ENCODE peak calls at places on chromosomes 11 and 22, in eight cellular contexts. One of them, this sample, is unnamed.

GRCh38 chr11:117300301-117300700 is 9.2 kb downstream of the BACE1-AS start:
- DNase-seq in SK-N-SH: peak; percentile 76
- DNase-seq in stomach: no peak
- DNase-seq in K562: no peak
- DNase-seq in upper lobe of left lung: no peak
- DNase-seq in H1: peak; percentile 63
- DNase-seq in A549: no peak
- DNase-seq in sigmoid colon: peak; percentile 69
- DNase-seq in this sample: peak; percentile 85

GRCh38 chr22:44588348-44588747 is 90.3 kb upstream of the RTL6 start:
- DNase-seq in SK-N-SH: no peak
- DNase-seq in stomach: no peak
- DNase-seq in K562: no peak
- DNase-seq in upper lobe of left lung: no peak
- DNase-seq in H1: no peak
- DNase-seq in A549: no peak
- DNase-seq in sigmoid colon: peak; percentile 28
- DNase-seq in this sample: no peak

GRCh38 chr11:16110862-16111261 is 245.5 kb downstream of the SOX6 start:
- DNase-seq in SK-N-SH: no peak
- DNase-seq in stomach: no peak
- DNase-seq in K562: no peak
- DNase-seq in upper lobe of left lung: no peak
- DNase-seq in H1: no peak
- DNase-seq in A549: no peak
- DNase-seq in sigmoid colon: no peak
- DNase-seq in this sample: no peak

GRCh38 chr11:957201-957920 is 31.7 kb downstream of the AP2A2 start:
- DNase-seq in SK-N-SH: no peak
- DNase-seq in stomach: no peak
- DNase-seq in K562: no peak
- DNase-seq in upper lobe of left lung: no peak
- DNase-seq in H1: no peak
- DNase-seq in A549: no peak
- DNase-seq in sigmoid colon: no peak
- DNase-seq in this sample: no peak

GRCh38 chr11:116413861-116414260 is 358.9 kb downstream of the BUD13 start:
- DNase-seq in SK-N-SH: no peak
- DNase-seq in stomach: no peak
- DNase-seq in K562: no peak
- DNase-seq in upper lobe of left lung: no peak
- DNase-seq in H1: no peak
- DNase-seq in A549: no peak
- DNase-seq in sigmoid colon: no peak
- DNase-seq in this sample: no peak

GRCh38 chr11:105878510-105878909 is 143.5 kb downstream of the MSANTD4 start:
- DNase-seq in SK-N-SH: no peak
- DNase-seq in stomach: no peak
- DNase-seq in K562: no peak
- DNase-seq in upper lobe of left lung: peak; percentile 21
- DNase-seq in H1: no peak
- DNase-seq in A549: no peak
- DNase-seq in sigmoid colon: no peak
- DNase-seq in this sample: no peak

GRCh38 chr11:106748059-106748458 is 270.2 kb downstream of the GUCY1A2 start:
- DNase-seq in SK-N-SH: no peak
- DNase-seq in stomach: no peak
- DNase-seq in K562: no peak
- DNase-seq in upper lobe of left lung: no peak
- DNase-seq in H1: no peak
- DNase-seq in A549: no peak
- DNase-seq in sigmoid colon: no peak
- DNase-seq in this sample: no peak

GRCh38 chr11:47355283-47356128 is 3.0 kb upstream of the MYBPC3 start:
- DNase-seq in SK-N-SH: peak; percentile 93
- DNase-seq in stomach: peak; percentile 97
- DNase-seq in K562: peak; percentile 96
- DNase-seq in upper lobe of left lung: peak; percentile 94
- DNase-seq in H1: peak; percentile 100
- DNase-seq in A549: peak; percentile 98
- DNase-seq in sigmoid colon: peak; percentile 97
- DNase-seq in this sample: peak; percentile 96

GRCh38 chr11:69554849-69555248 is 73.4 kb downstream of the LINC01488 start:
- DNase-seq in SK-N-SH: no peak
- DNase-seq in stomach: no peak
- DNase-seq in K562: no peak
- DNase-seq in upper lobe of left lung: no peak
- DNase-seq in H1: no peak
- DNase-seq in A549: no peak
- DNase-seq in sigmoid colon: peak; percentile 40
- DNase-seq in this sample: no peak

GRCh38 chr11:69552951-69553350 is 71.5 kb downstream of the LINC01488 start:
- DNase-seq in SK-N-SH: no peak
- DNase-seq in stomach: no peak
- DNase-seq in K562: no peak
- DNase-seq in upper lobe of left lung: no peak
- DNase-seq in H1: no peak
- DNase-seq in A549: no peak
- DNase-seq in sigmoid colon: peak; percentile 40
- DNase-seq in this sample: no peak

GRCh38 chr11:69550846-69551245 is 69.4 kb downstream of the LINC01488 start:
- DNase-seq in SK-N-SH: no peak
- DNase-seq in stomach: no peak
- DNase-seq in K562: no peak
- DNase-seq in upper lobe of left lung: no peak
- DNase-seq in H1: no peak
- DNase-seq in A549: no peak
- DNase-seq in sigmoid colon: no peak
- DNase-seq in this sample: no peak

GRCh38 chr11:69553416-69554357 is 72.2 kb downstream of the LINC01488 start:
- DNase-seq in SK-N-SH: no peak
- DNase-seq in stomach: no peak
- DNase-seq in K562: no peak
- DNase-seq in upper lobe of left lung: no peak
- DNase-seq in H1: no peak
- DNase-seq in A549: no peak
- DNase-seq in sigmoid colon: peak; percentile 45
- DNase-seq in this sample: no peak

DNA sequence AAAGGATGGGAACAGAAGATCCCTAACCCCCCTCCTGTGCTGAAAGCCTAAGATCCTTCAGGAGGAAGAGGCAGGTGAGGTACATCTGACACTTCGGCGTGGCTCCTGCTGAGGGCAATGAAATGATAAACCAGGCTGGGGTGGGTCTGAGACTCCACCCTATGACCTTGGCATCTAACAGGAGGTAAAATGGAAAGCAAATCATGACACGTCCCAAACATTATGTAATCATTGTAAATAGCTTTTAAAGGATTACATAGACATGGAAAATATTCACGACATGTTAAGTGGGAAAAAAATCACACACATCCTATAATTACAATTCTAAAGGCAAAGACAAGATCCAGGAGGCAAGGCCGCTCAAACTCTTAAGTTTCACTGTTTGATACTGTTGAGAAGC is 70.5 kb downstream of the LINC01488 start:
- DNase-seq in SK-N-SH: no peak
- DNase-seq in stomach: no peak
- DNase-seq in K562: no peak
- DNase-seq in upper lobe of left lung: no peak
- DNase-seq in H1: no peak
- DNase-seq in A549: no peak
- DNase-seq in sigmoid colon: peak; percentile 7
- DNase-seq in this sample: no peak
- TF ChIP-seq CTCF in SK-N-SH: no peak
- TF ChIP-seq CTCF in stomach: no peak
- TF ChIP-seq CTCF in K562: no peak
- TF ChIP-seq CTCF in upper lobe of left lung: no peak
- TF ChIP-seq CTCF in H1: no peak
- TF ChIP-seq CTCF in A549: no peak
- TF ChIP-seq CTCF in sigmoid colon: no peak
- TF ChIP-seq CTCF in this sample: no peak

GRCh38 chr22:20020533-20021195 is at the start of gene TANGO2:
- DNase-seq in SK-N-SH: peak; percentile 99
- DNase-seq in stomach: peak; percentile 96
- DNase-seq in K562: peak; percentile 100
- DNase-seq in upper lobe of left lung: peak; percentile 93
- DNase-seq in H1: peak; percentile 97
- DNase-seq in A549: peak; percentile 83
- DNase-seq in sigmoid colon: peak; percentile 94
- DNase-seq in this sample: peak; percentile 91

GRCh38 chr22:20023214-20023613 is 2.3 kb downstream of the TANGO2 start:
- DNase-seq in SK-N-SH: no peak
- DNase-seq in stomach: no peak
- DNase-seq in K562: no peak
- DNase-seq in upper lobe of left lung: no peak
- DNase-seq in H1: no peak
- DNase-seq in A549: no peak
- DNase-seq in sigmoid colon: peak; percentile 55
- DNase-seq in this sample: no peak

GRCh38 chr22:20022231-20023069 is 1.5 kb downstream of the TANGO2 start:
- DNase-seq in SK-N-SH: no peak
- DNase-seq in stomach: no peak
- DNase-seq in K562: no peak
- DNase-seq in upper lobe of left lung: no peak
- DNase-seq in H1: no peak
- DNase-seq in A549: no peak
- DNase-seq in sigmoid colon: peak; percentile 51
- DNase-seq in this sample: no peak

GRCh38 chr22:20019661-20020532 is 1.0 kb upstream of the TANGO2 start:
- DNase-seq in SK-N-SH: no peak
- DNase-seq in stomach: no peak
- DNase-seq in K562: no peak
- DNase-seq in upper lobe of left lung: no peak
- DNase-seq in H1: no peak
- DNase-seq in A549: no peak
- DNase-seq in sigmoid colon: no peak
- DNase-seq in this sample: no peak

DNA sequence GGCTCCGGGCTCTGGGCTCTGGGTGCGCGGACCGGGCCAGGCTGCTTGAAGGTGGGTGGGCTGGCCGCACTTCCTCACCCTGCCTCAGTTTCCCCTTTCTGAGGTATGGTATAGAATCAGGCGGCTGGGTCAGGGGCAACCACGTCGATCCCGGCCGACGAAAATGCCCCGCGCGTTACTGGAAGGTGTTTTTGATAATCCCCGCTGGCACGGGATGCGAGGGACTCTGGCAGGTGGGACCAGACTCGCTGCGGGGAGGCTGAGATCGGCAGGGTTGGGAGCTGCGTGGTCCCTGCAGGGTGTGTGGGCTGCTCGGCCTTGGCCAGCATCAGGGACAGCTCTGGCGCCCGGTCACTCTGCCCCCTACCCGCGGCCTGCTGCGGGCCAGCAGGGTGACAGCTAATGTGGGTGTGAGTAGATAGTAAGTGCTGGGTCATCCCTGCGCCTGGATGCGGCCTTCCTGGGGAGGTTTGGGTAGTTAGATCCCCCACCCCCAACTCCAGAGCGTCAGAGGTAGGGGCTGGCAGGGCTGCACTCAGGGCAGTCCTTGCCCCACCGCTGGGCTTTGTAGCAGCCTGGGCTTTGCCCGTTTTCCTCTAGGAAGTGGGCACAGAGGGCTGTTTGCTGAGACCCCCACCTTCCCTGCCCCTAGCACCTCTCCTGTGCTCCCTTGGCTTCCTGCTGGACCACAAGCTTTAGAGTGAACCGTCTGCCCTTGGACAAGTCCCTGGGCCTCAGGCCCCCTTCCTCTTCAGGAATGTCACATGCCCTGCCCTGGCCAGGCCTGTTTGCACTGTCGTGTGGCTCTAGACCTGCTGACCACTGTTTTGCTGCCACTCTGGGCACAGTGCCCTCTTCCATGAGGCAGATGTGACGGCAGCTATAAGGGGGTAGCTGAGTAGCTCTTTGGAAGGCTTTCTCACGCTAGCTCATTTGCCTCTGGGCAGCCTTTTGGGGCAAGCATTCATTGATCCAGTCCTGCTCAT is 579 bp downstream of the TANGO2 start:
- DNase-seq in SK-N-SH: peak; percentile 75
- DNase-seq in stomach: peak; percentile 85
- DNase-seq in K562: peak; percentile 96
- DNase-seq in upper lobe of left lung: peak; percentile 91
- DNase-seq in H1: peak; percentile 54
- DNase-seq in A549: no peak
- DNase-seq in sigmoid colon: peak; percentile 80
- DNase-seq in this sample: peak; percentile 32
- TF ChIP-seq EP300 in SK-N-SH: no peak
- TF ChIP-seq EP300 in stomach: no peak
- TF ChIP-seq EP300 in K562: peak; percentile 62
- TF ChIP-seq EP300 in upper lobe of left lung: no peak
- TF ChIP-seq EP300 in H1: no peak
- TF ChIP-seq EP300 in A549: no peak
- TF ChIP-seq EP300 in sigmoid colon: no peak
- TF ChIP-seq EP300 in this sample: no peak

GRCh38 chr11:69299572-69299971 is 5.6 kb downstream of the MYEOV start:
- DNase-seq in SK-N-SH: no peak
- DNase-seq in stomach: no peak
- DNase-seq in K562: no peak
- DNase-seq in upper lobe of left lung: no peak
- DNase-seq in H1: no peak
- DNase-seq in A549: no peak
- DNase-seq in sigmoid colon: no peak
- DNase-seq in this sample: no peak
- H3K4me3 ChIP-seq in SK-N-SH: no peak overlapping the region
- H3K4me3 ChIP-seq in stomach: no peak overlapping the region
- H3K4me3 ChIP-seq in K562: no peak overlapping the region
- H3K4me3 ChIP-seq in upper lobe of left lung: no peak overlapping the region
- H3K4me3 ChIP-seq in H1: no peak overlapping the region
- H3K4me3 ChIP-seq in A549: no peak overlapping the region
- H3K4me3 ChIP-seq in sigmoid colon: no peak overlapping the region
- H3K4me3 ChIP-seq in this sample: no peak overlapping the region

GRCh38 chr11:79487412-79487811 is 46.6 kb upstream of the TENM4 start:
- DNase-seq in SK-N-SH: no peak
- DNase-seq in stomach: no peak
- DNase-seq in K562: no peak
- DNase-seq in upper lobe of left lung: no peak
- DNase-seq in H1: no peak
- DNase-seq in A549: no peak
- DNase-seq in sigmoid colon: no peak
- DNase-seq in this sample: no peak

GRCh38 chr11:79486239-79486984 is 45.6 kb upstream of the TENM4 start:
- DNase-seq in SK-N-SH: no peak
- DNase-seq in stomach: no peak
- DNase-seq in K562: no peak
- DNase-seq in upper lobe of left lung: no peak
- DNase-seq in H1: no peak
- DNase-seq in A549: no peak
- DNase-seq in sigmoid colon: no peak
- DNase-seq in this sample: no peak

GRCh38 chr11:79488286-79488685 is 47.5 kb upstream of the TENM4 start:
- DNase-seq in SK-N-SH: no peak
- DNase-seq in stomach: no peak
- DNase-seq in K562: no peak
- DNase-seq in upper lobe of left lung: no peak
- DNase-seq in H1: no peak
- DNase-seq in A549: no peak
- DNase-seq in sigmoid colon: no peak
- DNase-seq in this sample: no peak

GRCh38 chr11:79493555-79494171 is 52.8 kb upstream of the TENM4 start:
- DNase-seq in SK-N-SH: peak; percentile 85
- DNase-seq in stomach: peak; percentile 72
- DNase-seq in K562: peak; percentile 66
- DNase-seq in upper lobe of left lung: peak; percentile 58
- DNase-seq in H1: peak; percentile 98
- DNase-seq in A549: peak; percentile 68
- DNase-seq in sigmoid colon: peak; percentile 82
- DNase-seq in this sample: peak; percentile 70

DNA sequence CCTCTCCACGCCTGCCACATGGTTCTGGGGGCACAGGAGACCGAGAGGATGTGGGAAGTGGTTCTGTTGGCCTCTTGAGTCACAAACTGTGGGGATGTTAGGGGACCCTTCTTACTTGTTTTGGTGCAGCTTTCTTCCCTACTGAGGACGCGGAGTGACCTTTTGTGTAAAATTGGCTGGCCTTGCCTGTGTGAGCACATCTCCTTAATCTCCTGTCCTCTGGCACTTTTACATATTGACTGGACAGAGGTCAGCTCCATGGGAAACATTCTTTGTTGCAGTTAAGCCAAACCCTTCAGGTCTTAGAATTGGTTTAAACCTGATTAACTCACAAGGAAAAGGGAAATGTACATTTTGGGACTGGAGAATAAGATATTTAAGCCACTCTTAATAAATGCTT is 51.2 kb upstream of the TENM4 start:
- DNase-seq in SK-N-SH: no peak
- DNase-seq in stomach: no peak
- DNase-seq in K562: no peak
- DNase-seq in upper lobe of left lung: no peak
- DNase-seq in H1: no peak
- DNase-seq in A549: no peak
- DNase-seq in sigmoid colon: no peak
- DNase-seq in this sample: no peak
- TF ChIP-seq CTCF in SK-N-SH: no peak
- TF ChIP-seq CTCF in stomach: no peak
- TF ChIP-seq CTCF in K562: no peak
- TF ChIP-seq CTCF in upper lobe of left lung: no peak
- TF ChIP-seq CTCF in H1: no peak
- TF ChIP-seq CTCF in A549: no peak
- TF ChIP-seq CTCF in sigmoid colon: no peak
- TF ChIP-seq CTCF in this sample: no peak

This sample was measured in ovary.